ENCODE peak calls at places on chromosome 10, in ten cellular contexts. W is aorta, H is H1, T is right cardiac atrium, Y is colonic mucosa, S is endodermal cell, D is heart left ventricle, O is BJ, U is pancreas, E is thyroid gland. X is an unnamed sample.

GRCh38 chr10:80137031-80137712 is 4.6 kb downstream of the PLAC9 start:
- DNase-seq in E (no peak), T (peak; percentile 85), U (no peak), H (no peak), O (no peak), Y (no peak), D (peak; percentile 79), S (no peak), W (no peak), X (peak; percentile 76)

GRCh38 chr10:45657033-45657926 is 15.3 kb downstream of the ZFAND4 start:
- DNase-seq in W (no peak), T (no peak), H (no peak), S (no peak), Y (no peak), O (no peak), U (no peak), E (no peak), D (no peak), X (no peak)

GRCh38 chr10:131685576-131685975 is 215.2 kb upstream of the PPP2R2D start:
- DNase-seq in D (no peak), O (no peak), W (no peak), H (no peak), Y (no peak), U (no peak), T (no peak), S (no peak), E (no peak), X (no peak)

GRCh38 chr10:133378251-133379096 is 588 bp upstream of the PAOX start:
- DNase-seq in S (peak; percentile 83), O (no peak), U (no peak), T (peak; percentile 90), Y (peak; percentile 83), E (peak; percentile 59), H (no peak), D (peak; percentile 87), W (peak; percentile 86), X (peak; percentile 69)

GRCh38 chr10:6195376-6195775 is 7.4 kb upstream of the PFKFB3 start:
- DNase-seq in O (no peak), W (peak; percentile 79), T (no peak), E (no peak), S (no peak), U (no peak), D (no peak), H (no peak), Y (no peak), X (no peak)

GRCh38 chr10:110916554-110917346 is 2.2 kb downstream of the BBIP1 start:
- DNase-seq in Y (no peak), W (no peak), S (no peak), D (no peak), H (no peak), T (no peak), O (peak; percentile 88), U (no peak), E (peak; percentile 49), X (no peak)

GRCh38 chr10:90857635-90858488 is at the start of gene HTR7:
- DNase-seq in T (peak; percentile 84), D (peak; percentile 85), S (peak; percentile 90), W (peak; percentile 73), U (peak; percentile 72), H (no peak), O (no peak), E (peak; percentile 46), Y (peak; percentile 52), X (peak; percentile 65)

GRCh38 chr10:70093335-70093944 is 39.2 kb downstream of the AIFM2 start:
- DNase-seq in S (no peak), H (no peak), Y (no peak), E (no peak), T (no peak), W (no peak), D (no peak), U (no peak), O (no peak), X (no peak)

GRCh38 chr10:128066954-128067382 is 59.3 kb downstream of the MKI67 start:
- DNase-seq in E (no peak), W (peak; percentile 12), H (no peak), Y (no peak), O (no peak), S (no peak), U (no peak), D (peak; percentile 20), T (no peak), X (no peak)

GRCh38 chr10:128065881-128066534 is 60.2 kb downstream of the MKI67 start:
- DNase-seq in U (no peak), H (no peak), S (no peak), E (no peak), D (peak; percentile 48), W (peak; percentile 43), T (no peak), O (no peak), Y (no peak), X (no peak)

GRCh38 chr10:128069351-128070051 is 56.7 kb downstream of the MKI67 start:
- DNase-seq in T (peak; percentile 88), D (peak; percentile 84), E (peak; percentile 74), U (no peak), S (peak; percentile 89), H (peak; percentile 19), Y (peak; percentile 64), O (no peak), W (peak; percentile 84), X (peak; percentile 67)

GRCh38 chr10:128068398-128069285 is 57.6 kb downstream of the MKI67 start:
- DNase-seq in H (no peak), U (no peak), D (peak; percentile 49), T (no peak), S (no peak), W (peak; percentile 36), Y (no peak), E (no peak), O (no peak), X (no peak)

GRCh38 chr10:128067691-128068397 is 58.4 kb downstream of the MKI67 start:
- DNase-seq in Y (no peak), W (peak; percentile 48), H (no peak), O (no peak), U (no peak), D (peak; percentile 44), S (no peak), E (no peak), T (no peak), X (no peak)
- H3K4me3 ChIP-seq in Y (no peak overlapping the region), W (no peak overlapping the region), H (no peak overlapping the region), O (no peak overlapping the region), U (no peak overlapping the region), D (no peak overlapping the region), S (no peak overlapping the region), E (no peak overlapping the region), T (no peak overlapping the region), X (no peak overlapping the region)

DNA sequence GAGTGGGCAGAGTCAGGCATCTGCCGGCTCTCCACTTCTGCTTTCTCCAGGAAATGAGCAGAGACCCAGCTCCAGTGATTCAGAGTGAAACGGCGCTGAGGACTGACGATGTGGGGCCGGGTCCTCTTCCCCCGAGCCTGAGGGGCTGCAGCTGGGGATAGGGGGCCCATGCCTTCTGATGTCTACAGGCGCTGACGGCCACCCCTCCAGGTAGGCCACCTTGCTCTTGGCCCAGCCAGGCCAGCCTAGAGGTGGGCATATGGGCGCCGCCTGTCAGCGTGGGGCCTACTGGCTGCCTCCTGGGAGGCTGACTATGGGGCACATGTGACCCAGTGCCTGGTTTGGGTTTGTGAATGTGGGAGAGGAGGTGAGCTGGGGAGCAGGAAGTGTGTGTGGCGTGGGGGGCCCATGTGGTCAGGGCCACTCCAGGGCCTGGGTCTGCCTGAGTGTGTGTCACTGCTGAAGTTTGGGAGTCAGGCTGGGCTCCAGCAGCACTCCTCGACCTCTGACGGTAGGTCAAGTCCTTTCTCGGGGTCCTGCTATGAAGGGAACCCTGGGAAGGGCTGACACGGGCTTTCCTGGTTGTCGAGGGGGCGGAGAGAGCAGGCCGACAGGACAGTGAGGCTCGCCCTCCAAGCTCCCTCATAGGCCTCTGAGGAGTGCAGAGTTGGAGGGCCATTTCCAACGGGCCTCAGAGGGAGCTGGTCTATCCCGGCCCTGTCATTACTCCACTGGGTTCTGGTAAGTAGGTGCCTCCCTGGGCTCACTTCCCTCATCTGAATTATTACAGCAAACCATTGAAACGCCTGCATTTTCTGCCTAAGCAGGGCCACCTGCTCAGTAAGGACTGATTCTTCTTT is at the start of gene WDFY4:
- DNase-seq in W (peak; percentile 80), E (no peak), T (no peak), S (no peak), H (no peak), Y (no peak), D (peak; percentile 74), O (no peak), U (no peak), X (no peak)
- H3K4me3 ChIP-seq in W (no peak within 1 kb of the TSS), E (no peak within 1 kb of the TSS), T (no peak within 1 kb of the TSS), S (no peak within 1 kb of the TSS), H (no peak within 1 kb of the TSS), Y (peak within 1 kb of the TSS; percentile 9), D (peak within 1 kb of the TSS; percentile 10), O (no peak within 1 kb of the TSS), U (no peak within 1 kb of the TSS), X (peak within 1 kb of the TSS; percentile 23)

DNA sequence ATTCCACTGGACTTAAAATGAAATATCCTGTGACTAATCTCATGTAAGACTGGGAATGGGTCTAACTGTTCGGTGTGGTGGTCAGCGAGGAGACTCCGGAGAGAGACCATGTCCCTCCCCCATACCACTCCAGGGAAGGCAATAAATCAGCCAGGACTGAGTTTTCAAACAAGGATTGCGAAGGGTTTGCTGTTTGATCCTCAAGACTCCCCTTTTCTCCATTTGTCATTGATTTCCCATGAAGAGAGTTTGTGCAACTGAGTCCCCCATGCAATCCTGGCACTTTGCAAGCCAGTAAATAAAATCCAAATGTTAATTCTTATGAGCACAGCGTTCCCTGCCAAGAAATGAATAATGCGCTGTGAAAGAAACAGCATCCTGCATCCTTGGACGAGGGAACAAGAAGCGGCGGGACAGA is 128.5 kb upstream of the HABP2 start:
- DNase-seq in O (no peak), U (no peak), D (no peak), Y (no peak), H (no peak), W (no peak), S (no peak), E (no peak), T (no peak), X (no peak)
- H3K4me3 ChIP-seq in O (no peak overlapping the region), U (no peak overlapping the region), D (no peak overlapping the region), Y (no peak overlapping the region), H (no peak overlapping the region), W (no peak overlapping the region), S (no peak overlapping the region), E (no peak overlapping the region), T (no peak overlapping the region), X (no peak overlapping the region)

GRCh38 chr10:124739996-124740373 is 4.2 kb downstream of the FAM53B start:
- DNase-seq in S (peak; percentile 47), O (no peak), E (no peak), Y (no peak), U (no peak), H (no peak), T (no peak), D (no peak), W (no peak), X (no peak)

GRCh38 chr10:124740374-124741280 is 3.6 kb downstream of the FAM53B start:
- DNase-seq in T (peak; percentile 90), W (peak; percentile 84), O (no peak), H (no peak), S (peak; percentile 69), U (no peak), D (peak; percentile 85), Y (peak; percentile 71), E (peak; percentile 81), X (peak; percentile 72)

GRCh38 chr10:124741922-124742417 is 2.2 kb downstream of the FAM53B start:
- DNase-seq in H (no peak), D (no peak), W (peak; percentile 49), S (peak; percentile 62), Y (no peak), E (peak; percentile 84), U (no peak), T (peak; percentile 59), O (no peak), X (no peak)

GRCh38 chr10:124742418-124743187 is 1.6 kb downstream of the FAM53B start:
- DNase-seq in O (no peak), E (no peak), T (peak; percentile 53), W (peak; percentile 44), H (no peak), S (peak; percentile 76), D (no peak), U (no peak), Y (peak; percentile 61), X (no peak)

DNA sequence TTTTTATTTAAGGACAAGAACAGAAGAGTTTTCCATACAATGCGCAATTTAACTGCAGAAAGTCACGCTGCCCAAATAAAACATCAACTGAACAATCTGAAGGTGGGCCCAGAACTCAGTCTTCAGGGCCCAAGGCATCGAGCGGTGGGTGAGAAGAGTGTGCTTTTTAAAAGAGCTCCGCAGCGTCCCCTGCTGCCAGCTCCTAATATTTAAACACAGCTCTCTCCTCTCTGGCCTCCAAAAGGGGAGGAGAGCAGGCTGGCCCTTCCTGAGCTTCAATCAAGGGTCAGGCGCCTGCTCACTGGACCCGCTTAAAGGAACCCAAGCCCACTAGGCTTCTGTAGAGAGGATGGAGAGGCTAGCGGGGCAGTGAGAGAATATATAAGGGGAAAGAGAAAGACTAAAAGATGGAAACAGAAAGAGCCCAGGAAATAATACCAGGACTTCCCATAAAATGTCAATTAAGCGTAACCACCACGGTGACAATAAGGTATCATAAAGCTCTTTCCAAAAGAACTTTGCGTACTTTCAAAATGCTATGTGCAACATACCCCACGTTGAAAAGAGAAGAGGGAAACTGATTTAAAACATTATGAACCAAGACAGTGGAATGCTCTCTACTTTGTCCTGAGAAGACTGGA is 2.8 kb downstream of the FAM53B start:
- DNase-seq in D (peak; percentile 85), W (peak; percentile 92), E (peak; percentile 91), H (no peak), T (peak; percentile 91), Y (peak; percentile 95), O (no peak), S (peak; percentile 95), U (peak; percentile 71), X (peak; percentile 87)
- H3K4me3 ChIP-seq in D (peak overlapping the region; percentile 78), W (no peak overlapping the region), E (no peak overlapping the region), H (no peak overlapping the region), T (peak overlapping the region; percentile 79), Y (peak overlapping the region; percentile 65), O (no peak overlapping the region), S (no peak overlapping the region), U (no peak overlapping the region), X (peak overlapping the region; percentile 82)